ENCODE peak calls at places on chromosome 3, in four cellular contexts. P is cardiac muscle cell, M is gastrocnemius medialis, D is neural progenitor cell. G is an unnamed sample.

GRCh38 chr3:197317250-197317963 is 19.0 kb upstream of the DLG1 start:
- DNase-seq in D (no peak), P (peak; percentile 93), M (no peak), G (no peak)

GRCh38 chr3:152348436-152349177 is 79.9 kb downstream of the MBNL1 start:
- DNase-seq in P (no peak), D (no peak), M (no peak), G (no peak)

GRCh38 chr3:159839561-159840379 is 148.9 kb upstream of the IL12A start:
- DNase-seq in D (peak; percentile 96), M (no peak), P (no peak), G (no peak)

GRCh38 chr3:192957441-192957951 is 39.8 kb upstream of the MB21D2 start:
- DNase-seq in P (peak; percentile 99), M (peak; percentile 3), D (no peak), G (peak; percentile 2)

GRCh38 chr3:187130346-187131066 is 8.8 kb downstream of the RPL39L start:
- DNase-seq in P (peak; percentile 87), D (no peak), M (no peak), G (no peak)

GRCh38 chr3:194399874-194400411 is 877 bp upstream of the GP5 start:
- DNase-seq in P (no peak), M (no peak), D (no peak), G (no peak)

GRCh38 chr3:46946856-46947544 is 29.5 kb downstream of the CCDC12 start:
- DNase-seq in D (no peak), M (no peak), P (no peak), G (no peak)

GRCh38 chr3:109696932-109697331 is 359.6 kb upstream of the DPPA4 start:
- DNase-seq in P (no peak), D (no peak), M (no peak), G (no peak)

GRCh38 chr3:54120657-54121403 is 1.5 kb upstream of the CACNA2D3 start:
- DNase-seq in D (peak; percentile 52), M (no peak), P (peak; percentile 32), G (no peak)

GRCh38 chr3:47152578-47152977 is 11.3 kb downstream of the SETD2 start:
- DNase-seq in D (no peak), P (peak; percentile 30), M (no peak), G (no peak)

GRCh38 chr3:27824312-27825200 is 102.4 kb upstream of the EOMES start:
- DNase-seq in D (no peak), M (no peak), P (no peak), G (no peak)

GRCh38 chr3:178584722-178585121 is 48.5 kb downstream of the KCNMB2 start:
- DNase-seq in D (no peak), M (no peak), P (no peak), G (no peak)

GRCh38 chr3:52159503-52159902 is 5.3 kb upstream of the POC1A start:
- DNase-seq in M (no peak), D (no peak), P (no peak), G (no peak)

GRCh38 chr3:181230258-181230657 is 240.7 kb upstream of the DNAJC19 start:
- DNase-seq in M (no peak), P (no peak), D (no peak), G (no peak)

GRCh38 chr3:14898929-14899328 is 48.5 kb upstream of the NR2C2 start:
- DNase-seq in D (no peak), P (no peak), M (no peak), G (no peak)

GRCh38 chr3:126131881-126132750 is 48.2 kb upstream of the SLC41A3 start:
- DNase-seq in M (peak; percentile 1), P (no peak), D (no peak), G (no peak)

GRCh38 chr3:112676659-112677234 is 35.8 kb upstream of the CCDC80 start:
- DNase-seq in M (peak; percentile 7), P (peak; percentile 94), D (peak; percentile 8), G (peak; percentile 64)

GRCh38 chr3:96748139-96748538 is 66.3 kb upstream of the EPHA6 start:
- DNase-seq in P (no peak), M (no peak), D (no peak), G (no peak)

GRCh38 chr3:85783331-85783730 is 824.5 kb downstream of the CADM2 start:
- DNase-seq in M (no peak), P (peak; percentile 28), D (no peak), G (no peak)

GRCh38 chr3:81602781-81603180 is 158.7 kb downstream of the GBE1 start:
- DNase-seq in D (no peak), P (peak; percentile 48), M (no peak), G (no peak)

GRCh38 chr3:145983101-145983500 is 177.9 kb downstream of the PLOD2 start:
- DNase-seq in D (no peak), M (no peak), P (peak; percentile 7), G (no peak)

GRCh38 chr3:44966795-44967278 is 9.1 kb downstream of the ZDHHC3 start:
- DNase-seq in M (no peak), P (peak; percentile 34), D (no peak), G (no peak)

GRCh38 chr3:160224811-160225180 is 426 bp upstream of the C3orf80 start:
- DNase-seq in P (no peak), M (no peak), D (no peak), G (no peak)

GRCh38 chr3:26011276-26011675 is 221.4 kb downstream of the OXSM start:
- DNase-seq in M (no peak), D (no peak), P (no peak), G (no peak)

GRCh38 chr3:171345112-171345843 is 114.9 kb downstream of the TNIK start:
- DNase-seq in P (no peak), M (no peak), D (no peak), G (no peak)

GRCh38 chr3:17052348-17052747 is 167.6 kb downstream of the PLCL2 start:
- DNase-seq in P (no peak), D (no peak), M (no peak), G (no peak)

GRCh38 chr3:9153763-9154601 is 95.5 kb downstream of the SRGAP3 start:
- DNase-seq in D (no peak), P (peak; percentile 59), M (peak; percentile 73), G (peak; percentile 9)

GRCh38 chr3:67109651-67110204 is 111.6 kb downstream of the KBTBD8 start:
- DNase-seq in D (peak; percentile 52), P (peak; percentile 71), M (no peak), G (no peak)

GRCh38 chr3:157832588-157832987 is 273.6 kb downstream of the SHOX2 start:
- DNase-seq in P (no peak), M (no peak), D (no peak), G (no peak)

DNA sequence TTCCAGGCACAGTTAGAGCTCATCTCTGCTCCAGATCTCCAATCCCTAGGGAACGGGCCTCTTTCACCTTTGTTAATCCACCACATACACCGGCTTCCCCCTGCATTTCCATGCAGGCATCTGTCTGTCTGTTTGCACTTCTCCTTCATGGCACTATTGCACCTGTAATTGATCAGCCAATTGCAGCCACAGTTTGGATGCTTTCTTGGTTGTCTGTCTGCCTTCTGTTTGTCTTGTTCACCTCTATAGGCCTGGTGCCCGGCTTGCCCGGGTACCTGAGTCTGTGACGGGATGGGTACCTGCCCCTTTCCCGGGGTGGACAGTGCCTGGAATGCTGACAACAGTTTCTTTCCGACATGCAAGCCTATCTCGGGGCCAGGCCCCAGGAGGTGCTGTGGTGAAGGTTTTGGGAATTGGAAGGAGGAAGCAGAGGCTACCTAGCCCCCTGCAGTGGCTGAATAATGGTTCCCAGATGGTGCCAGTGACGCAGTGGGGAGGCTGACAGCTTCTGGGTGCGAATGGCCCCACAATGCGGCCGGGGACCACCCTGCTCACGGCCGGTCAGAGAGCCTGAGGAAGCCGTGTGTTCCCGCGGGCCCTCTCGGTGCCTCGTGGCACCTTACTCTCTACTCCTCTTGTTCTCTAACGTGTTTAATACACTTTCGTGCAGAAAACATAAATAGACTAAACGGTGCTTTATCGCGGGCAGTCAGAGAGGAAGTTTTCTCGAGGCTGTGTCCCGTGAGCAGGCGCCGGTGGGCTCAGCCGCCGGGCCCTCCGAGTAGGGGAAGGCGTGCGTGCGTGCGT is 31.3 kb upstream of the RAB6B start:
- DNase-seq in P (no peak), M (no peak), D (peak; percentile 54), G (no peak)
- H3K4me3 ChIP-seq in P (peak overlapping the region; percentile 46), M (peak overlapping the region; percentile 46), D (peak overlapping the region; percentile 61), G (peak overlapping the region; percentile 80)

GRCh38 chr3:50604628-50605588 is 6.7 kb downstream of the CISH start:
- DNase-seq in M (peak; percentile 93), D (no peak), P (no peak), G (no peak)
- H3K27ac ChIP-seq in M (peak overlapping the region; percentile 97), D (no peak overlapping the region), P (no peak overlapping the region), G (peak overlapping the region; percentile 39)

GRCh38 chr3:149830902-149831301 is 17.9 kb downstream of the RNF13 start:
- DNase-seq in P (no peak), M (no peak), D (no peak), G (no peak)

GRCh38 chr3:149832086-149832485 is 19.1 kb downstream of the RNF13 start:
- DNase-seq in D (no peak), M (no peak), P (no peak), G (no peak)

GRCh38 chr3:149828390-149828789 is 15.4 kb downstream of the RNF13 start:
- DNase-seq in M (no peak), P (no peak), D (no peak), G (no peak)

GRCh38 chr3:149831321-149831720 is 18.3 kb downstream of the RNF13 start:
- DNase-seq in M (no peak), D (no peak), P (no peak), G (no peak)

DNA sequence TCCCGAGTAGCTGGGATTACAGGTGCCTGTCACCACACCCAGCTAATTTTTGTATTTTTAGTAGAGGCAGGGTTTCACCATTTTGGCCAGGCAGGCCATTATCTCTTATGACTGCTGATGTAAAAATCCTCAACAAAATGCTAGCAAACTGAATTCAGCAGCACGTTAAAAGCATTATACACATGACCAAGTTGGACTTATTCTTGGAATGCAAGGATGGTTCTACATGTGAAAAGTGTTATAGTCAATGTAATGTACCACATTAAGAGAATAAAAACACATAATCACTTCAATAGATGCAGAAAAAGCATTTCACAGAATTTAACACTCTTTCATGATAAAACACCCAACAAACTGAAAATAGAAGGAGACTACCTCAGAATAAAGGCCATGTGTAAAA is 20.2 kb downstream of the RNF13 start:
- DNase-seq in M (no peak), P (no peak), D (no peak), G (no peak)
- H3K9me3 ChIP-seq in M (no peaks in the 10 kb centered on the region), P (peaks cover 3% of the 10 kb centered on the region), D (peaks cover 26% of the 10 kb centered on the region), G (peaks cover 14% of the 10 kb centered on the region)

GRCh38 chr3:62749657-62750056 is 125.6 kb downstream of the CADPS start:
- DNase-seq in P (no peak), D (no peak), M (no peak), G (no peak)

GRCh38 chr3:62758296-62759066 is 116.7 kb downstream of the CADPS start:
- DNase-seq in M (no peak), D (no peak), P (no peak), G (no peak)

GRCh38 chr3:62757045-62757444 is 118.2 kb downstream of the CADPS start:
- DNase-seq in P (no peak), M (no peak), D (no peak), G (no peak)

GRCh38 chr3:62755285-62755684 is 119.9 kb downstream of the CADPS start:
- DNase-seq in P (no peak), M (no peak), D (no peak), G (no peak)
- H3K4me3 ChIP-seq in P (no peak overlapping the region), M (no peak overlapping the region), D (no peak overlapping the region), G (no peak overlapping the region)

GRCh38 chr3:69542265-69543079 is 156.6 kb upstream of the FRMD4B start:
- DNase-seq in M (no peak), D (peak; percentile 88), P (peak; percentile 14), G (no peak)
- H3K27ac ChIP-seq in M (no peak overlapping the region), D (no peak overlapping the region), P (no peak overlapping the region), G (no peak overlapping the region)